ENCODE peak calls at places on chromosomes 7 and 10, in nine cellular contexts. P is upper lobe of left lung, R is transverse colon, L is stomach, Y is ovary, H is suprapubic skin, K is tibial nerve, W is SK-N-SH, M is A549. D is an unnamed sample.
A peak's percentile ranks its signal among the peaks of the same experiment; 100 is the strongest.

GRCh38 chr10:21092683-21093524 is 195.8 kb upstream of the NEBL start:
- DNase-seq in H (no peak), R (no peak), K (no peak), M (peak; percentile 36), W (no peak), P (no peak), Y (no peak), L (no peak), D (no peak)

GRCh38 chr10:50469288-50469687 is 154.5 kb downstream of the SGMS1 start:
- DNase-seq in P (no peak), K (no peak), L (no peak), M (no peak), H (no peak), R (no peak), W (no peak), Y (no peak), D (no peak)

GRCh38 chr7:101818699-101819071 is 1.3 kb downstream of the CUX1 start:
- DNase-seq in Y (no peak), L (no peak), R (no peak), W (no peak), K (no peak), P (no peak), M (no peak), H (no peak), D (peak; percentile 54)

GRCh38 chr10:29925771-29926345 is 133.5 kb downstream of the JCAD start:
- DNase-seq in R (no peak), W (no peak), P (no peak), Y (no peak), K (no peak), M (no peak), L (no peak), H (no peak), D (no peak)

GRCh38 chr10:53403688-53404087 is 631.1 kb upstream of the MBL2 start:
- DNase-seq in M (no peak), H (no peak), L (peak; percentile 82), Y (peak; percentile 39), P (no peak), K (peak; percentile 7), R (peak; percentile 14), W (peak; percentile 49), D (peak; percentile 59)

GRCh38 chr10:5461914-5462840 is 37.2 kb downstream of the CALML5 start:
- DNase-seq in W (no peak), Y (no peak), P (no peak), H (no peak), M (no peak), L (no peak), R (no peak), K (no peak), D (no peak)

GRCh38 chr10:92384741-92385140 is 93.8 kb downstream of the MARCHF5 start:
- DNase-seq in W (no peak), M (no peak), L (no peak), K (no peak), H (no peak), R (no peak), Y (no peak), P (no peak), D (no peak)

GRCh38 chr7:103469095-103469948 is 23.3 kb upstream of the SLC26A5 start:
- DNase-seq in P (no peak), Y (no peak), K (no peak), R (no peak), M (no peak), W (no peak), H (no peak), L (no peak), D (no peak)

DNA sequence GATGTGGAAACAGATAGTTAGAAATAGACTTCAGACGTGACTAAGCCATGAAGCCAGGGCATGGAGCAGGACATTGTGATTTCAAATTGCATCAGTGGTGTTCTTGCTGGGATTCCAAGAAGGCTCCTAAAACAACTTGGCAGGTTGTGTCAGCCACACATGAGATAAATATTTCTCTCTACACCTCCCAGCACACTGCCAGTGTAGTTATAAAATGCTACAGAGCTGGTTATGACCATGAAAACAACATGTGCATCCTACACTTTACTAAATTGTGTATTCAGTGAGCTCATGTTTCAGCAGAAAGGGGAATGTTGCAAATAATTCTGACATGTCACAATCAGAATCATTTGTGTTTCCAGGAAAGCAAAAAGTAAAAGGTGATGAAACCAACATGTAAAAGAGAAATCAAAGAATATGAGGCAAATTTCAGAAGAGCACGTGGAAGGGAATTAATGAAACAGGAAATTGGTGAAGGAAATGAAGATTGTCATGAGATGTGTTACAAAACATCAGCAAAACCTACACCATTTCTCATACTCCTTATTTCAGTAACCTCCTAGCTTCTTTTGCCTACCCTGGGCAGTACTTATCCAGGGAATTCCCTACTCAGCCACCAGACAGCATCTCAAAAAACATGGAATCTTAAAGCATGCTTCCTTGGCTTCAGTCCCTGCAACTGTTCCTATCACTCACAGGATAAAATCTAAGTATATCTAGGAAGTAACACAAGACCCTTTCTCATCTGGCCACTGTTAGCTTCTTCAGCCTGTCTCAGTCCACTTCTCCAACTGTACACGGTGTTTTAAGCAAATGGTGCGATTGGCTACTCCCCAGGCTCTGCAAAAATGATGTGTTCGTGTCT is 5.8 kb upstream of the CYP3A7 start:
- DNase-seq in H (no peak), Y (no peak), M (no peak), R (no peak), W (no peak), P (no peak), K (no peak), L (no peak), D (no peak)
- TF ChIP-seq EP300 in H (no peak), Y (no peak), M (no peak), R (no peak), W (no peak), P (no peak), K (no peak), L (no peak), D (no peak)

DNA sequence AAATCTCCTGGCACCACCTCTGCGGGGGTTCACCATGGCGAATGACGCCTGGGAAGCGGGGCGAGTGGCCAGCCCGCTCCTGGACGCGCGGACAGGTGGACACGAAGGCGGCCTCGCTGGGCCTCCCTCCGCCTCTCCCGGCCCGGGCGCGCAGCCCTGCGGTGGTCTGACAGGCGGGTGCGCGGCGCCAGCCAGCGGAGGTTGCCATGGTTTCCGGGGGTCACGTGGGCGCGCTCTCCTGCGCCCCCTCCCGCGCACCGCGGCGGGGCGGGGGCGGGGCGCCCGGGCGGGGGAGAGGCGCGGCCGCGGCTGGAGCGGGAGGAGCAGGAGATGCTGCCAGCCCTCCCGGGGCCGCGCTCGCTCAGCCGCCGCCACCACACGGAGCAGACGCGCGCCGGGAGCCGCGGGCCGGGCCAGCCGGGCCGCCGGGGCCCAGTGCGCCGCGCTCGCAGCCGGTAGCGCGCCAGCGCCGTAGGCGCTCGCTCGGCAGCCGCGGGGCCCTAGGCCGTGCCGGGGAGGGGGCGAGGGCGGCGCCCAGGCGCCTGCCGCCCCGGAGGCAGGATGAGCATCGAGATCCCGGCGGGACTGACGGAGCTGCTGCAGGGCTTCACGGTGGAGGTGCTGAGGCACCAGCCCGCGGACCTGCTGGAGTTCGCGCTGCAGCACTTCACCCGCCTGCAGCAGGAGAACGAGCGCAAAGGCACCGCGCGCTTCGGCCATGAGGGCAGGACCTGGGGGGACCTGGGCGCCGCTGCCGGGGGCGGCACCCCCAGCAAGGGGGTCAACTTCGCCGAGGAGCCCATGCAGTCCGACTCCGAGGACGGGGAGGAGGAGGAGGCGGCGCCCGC is at the start of gene PRKAR2B:
- DNase-seq in P (peak; percentile 95), Y (peak; percentile 93), W (peak; percentile 100), M (peak; percentile 56), L (peak; percentile 62), H (peak; percentile 80), K (peak; percentile 61), R (peak; percentile 77), D (peak; percentile 89)
- TF ChIP-seq EP300 in P (no peak), Y (no peak), W (peak; percentile 28), M (no peak), L (no peak), H (no peak), K (peak; percentile 48), R (no peak), D (no peak)

GRCh38 chr10:43196131-43196980 is 58.1 kb downstream of the CSGALNACT2 start:
- DNase-seq in R (no peak), W (peak; percentile 19), M (no peak), Y (peak; percentile 16), H (no peak), K (no peak), P (peak; percentile 51), L (no peak), D (no peak)

GRCh38 chr10:43196981-43197833 is 59.0 kb downstream of the CSGALNACT2 start:
- DNase-seq in W (peak; percentile 38), Y (peak; percentile 13), K (no peak), L (peak; percentile 24), R (no peak), P (peak; percentile 66), M (no peak), H (no peak), D (no peak)

GRCh38 chr10:43199088-43199683 is 60.9 kb downstream of the CSGALNACT2 start:
- DNase-seq in P (peak; percentile 62), L (peak; percentile 18), K (peak; percentile 2), Y (peak; percentile 6), H (no peak), W (no peak), R (no peak), M (no peak), D (peak; percentile 30)

GRCh38 chr10:43198682-43199005 is 60.4 kb downstream of the CSGALNACT2 start:
- DNase-seq in Y (no peak), P (peak; percentile 68), W (peak; percentile 14), K (no peak), H (no peak), M (no peak), L (no peak), R (no peak), D (peak; percentile 58)

GRCh38 chr10:43197834-43198681 is 59.8 kb downstream of the CSGALNACT2 start:
- DNase-seq in P (peak; percentile 61), R (no peak), K (no peak), H (no peak), M (peak; percentile 23), Y (peak; percentile 22), L (peak; percentile 25), W (peak; percentile 71), D (peak; percentile 40)
- TF ChIP-seq EP300 in P (no peak), R (no peak), K (no peak), H (no peak), M (no peak), Y (no peak), L (no peak), W (no peak), D (no peak)

GRCh38 chr7:30912454-30912985 is 867 bp downstream of the AQP1 start:
- DNase-seq in R (no peak), M (no peak), P (peak; percentile 17), H (no peak), Y (no peak), W (no peak), K (no peak), L (no peak), D (no peak)

GRCh38 chr7:30912021-30912420 is 368 bp downstream of the AQP1 start:
- DNase-seq in W (no peak), H (no peak), M (no peak), L (no peak), P (peak; percentile 78), K (no peak), Y (no peak), R (no peak), D (no peak)

GRCh38 chr7:30913821-30914515 is 2.3 kb downstream of the AQP1 start:
- DNase-seq in K (no peak), Y (no peak), H (no peak), M (no peak), W (no peak), R (peak; percentile 42), P (peak; percentile 33), L (no peak), D (no peak)

GRCh38 chr7:30911561-30911969 is at the start of gene AQP1:
- DNase-seq in R (peak; percentile 83), H (peak; percentile 82), M (no peak), P (no peak), L (no peak), W (peak; percentile 67), K (peak; percentile 42), Y (peak; percentile 76), D (peak; percentile 96)

DNA sequence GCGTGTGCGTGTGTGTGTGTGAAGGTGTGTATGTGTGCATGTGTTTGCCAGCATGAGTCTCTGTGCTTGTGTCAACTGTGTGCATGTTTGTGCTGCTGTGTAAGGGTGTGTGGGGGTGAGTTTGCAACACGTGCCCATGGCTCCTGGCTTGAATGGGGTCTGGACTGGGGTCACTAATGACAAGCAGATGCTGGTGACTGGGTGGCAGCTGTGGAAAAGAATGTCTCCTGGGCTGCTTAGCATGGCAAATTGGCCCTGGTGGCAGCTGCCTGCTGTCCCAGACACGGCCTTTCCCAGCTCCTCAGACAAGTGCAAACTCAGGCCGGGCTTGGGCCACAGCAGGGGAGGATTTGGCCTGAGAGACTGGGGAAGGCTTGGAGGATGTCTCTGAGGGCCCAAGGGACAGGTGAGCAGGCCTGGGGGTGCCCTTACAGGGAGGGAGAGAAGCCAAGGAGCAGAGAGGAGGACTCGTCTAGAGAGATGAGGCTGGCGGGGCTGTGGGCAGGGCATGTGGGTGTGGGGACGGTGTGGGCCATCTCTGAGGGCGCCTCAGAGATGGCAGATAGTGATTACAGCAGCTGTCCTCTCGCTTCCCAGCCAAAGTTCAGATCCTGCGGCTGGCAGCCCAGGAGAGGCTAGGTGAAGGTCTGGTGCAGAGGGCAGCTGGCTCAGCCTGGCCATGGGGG is 1.5 kb downstream of the AQP1 start:
- DNase-seq in H (no peak), K (no peak), M (no peak), Y (no peak), W (peak; percentile 82), R (no peak), P (peak; percentile 58), L (no peak), D (no peak)
- TF ChIP-seq EP300 in H (no peak), K (no peak), M (no peak), Y (no peak), W (peak; percentile 53), R (no peak), P (no peak), L (no peak), D (no peak)